ENCODE peak calls at places on chromosomes 16 and 17, in six cellular contexts. Y is effector CD4-positive, alpha-beta T cell; K is CD4-positive, alpha-beta T cell; V is brain microvascular endothelial cell; S is HTR-8/SVneo; O is activated CD4-positive, alpha-beta T cell treated with anti-CD3 and anti-CD28 coated beads for 24 hours. C is an unnamed sample.

GRCh38 chr17:76737676-76738467 is at the start of gene MFSD11:
- DNase-seq in S (peak; percentile 98), O (peak; percentile 82), K (peak; percentile 91), V (peak; percentile 85), Y (peak; percentile 86), C (peak; percentile 94)

GRCh38 chr17:40442392-40443195 is 656 bp upstream of the IGFBP4 start:
- DNase-seq in O (no peak), Y (no peak), K (no peak), V (no peak), S (peak; percentile 44), C (no peak)

GRCh38 chr16:58024673-58025350 is 742 bp upstream of the MMP15 start:
- DNase-seq in S (no peak), O (no peak), K (no peak), V (no peak), Y (no peak), C (no peak)

GRCh38 chr17:2138768-2139167 is 83.9 kb downstream of the HIC1 start:
- DNase-seq in O (no peak), V (no peak), S (peak; percentile 48), Y (no peak), K (no peak), C (no peak)

GRCh38 chr17:40075216-40076100 is 12.7 kb downstream of the THRA start:
- DNase-seq in O (peak; percentile 70), Y (peak; percentile 61), S (no peak), V (no peak), K (peak; percentile 76), C (peak; percentile 49)

GRCh38 chr16:77297996-77298637 is 98.9 kb downstream of the SYCE1L start:
- DNase-seq in V (peak; percentile 82), Y (no peak), O (no peak), K (no peak), S (no peak), C (peak; percentile 16)

GRCh38 chr17:76240461-76241204 is at the start of gene RNF157:
- DNase-seq in V (peak; percentile 16), O (no peak), Y (peak; percentile 56), S (peak; percentile 78), K (peak; percentile 71), C (peak; percentile 41)

GRCh38 chr17:79188048-79188447 is 113.4 kb downstream of the ENGASE start:
- DNase-seq in Y (no peak), K (no peak), V (no peak), S (peak; percentile 60), O (no peak), C (peak; percentile 14)